ENCODE peak calls at places on chromosome 9, in five cellular contexts. One of them, this sample, is unnamed.
A peak's percentile ranks its signal among the peaks of the same experiment; 100 is the strongest.

GRCh38 chr9:108041551-108041950 is 552.0 kb upstream of the KLF4 start:
- DNase-seq in heart right ventricle: no peak
- DNase-seq in CD4-positive, CD25-positive, alpha-beta regulatory T cell: no peak
- DNase-seq in cardiac muscle cell: no peak
- DNase-seq in fibroblast of lung: peak; percentile 48
- DNase-seq in this sample: peak; percentile 66

GRCh38 chr9:110048976-110049698 is 158.8 kb downstream of the C9orf152 start:
- DNase-seq in heart right ventricle: peak; percentile 18
- DNase-seq in cardiac muscle cell: no peak
- DNase-seq in fibroblast of lung: peak; percentile 50
- DNase-seq in CD4-positive, CD25-positive, alpha-beta regulatory T cell: no peak
- DNase-seq in this sample: peak; percentile 70

GRCh38 chr9:32854271-32854670 is 70.9 kb downstream of the TMEM215 start:
- DNase-seq in CD4-positive, CD25-positive, alpha-beta regulatory T cell: no peak
- DNase-seq in cardiac muscle cell: no peak
- DNase-seq in heart right ventricle: no peak
- DNase-seq in fibroblast of lung: no peak
- DNase-seq in this sample: no peak

GRCh38 chr9:125430611-125431305 is 169.1 kb downstream of the GAPVD1 start:
- DNase-seq in CD4-positive, CD25-positive, alpha-beta regulatory T cell: no peak
- DNase-seq in fibroblast of lung: no peak
- DNase-seq in cardiac muscle cell: no peak
- DNase-seq in heart right ventricle: no peak
- DNase-seq in this sample: no peak

GRCh38 chr9:88272986-88273385 is 115.3 kb upstream of the SPIN1 start:
- DNase-seq in heart right ventricle: no peak
- DNase-seq in cardiac muscle cell: no peak
- DNase-seq in CD4-positive, CD25-positive, alpha-beta regulatory T cell: no peak
- DNase-seq in fibroblast of lung: no peak
- DNase-seq in this sample: no peak

GRCh38 chr9:137672907-137673791 is 54.3 kb downstream of the EHMT1 start:
- DNase-seq in CD4-positive, CD25-positive, alpha-beta regulatory T cell: peak; percentile 29
- DNase-seq in cardiac muscle cell: peak; percentile 71
- DNase-seq in fibroblast of lung: peak; percentile 85
- DNase-seq in heart right ventricle: peak; percentile 31
- DNase-seq in this sample: peak; percentile 89

GRCh38 chr9:116073826-116074225 is 79.8 kb upstream of the PAPPA start:
- DNase-seq in cardiac muscle cell: no peak
- DNase-seq in CD4-positive, CD25-positive, alpha-beta regulatory T cell: no peak
- DNase-seq in heart right ventricle: no peak
- DNase-seq in fibroblast of lung: peak; percentile 79
- DNase-seq in this sample: no peak

GRCh38 chr9:134626576-134627416 is 14.8 kb upstream of the COL5A1 start:
- DNase-seq in CD4-positive, CD25-positive, alpha-beta regulatory T cell: no peak
- DNase-seq in heart right ventricle: no peak
- DNase-seq in fibroblast of lung: peak; percentile 45
- DNase-seq in cardiac muscle cell: no peak
- DNase-seq in this sample: peak; percentile 71

GRCh38 chr9:18442629-18443491 is 31.1 kb upstream of the ADAMTSL1 start:
- DNase-seq in CD4-positive, CD25-positive, alpha-beta regulatory T cell: no peak
- DNase-seq in fibroblast of lung: peak; percentile 90
- DNase-seq in cardiac muscle cell: peak; percentile 78
- DNase-seq in heart right ventricle: peak; percentile 58
- DNase-seq in this sample: peak; percentile 91

GRCh38 chr9:134328341-134328840 is 2.1 kb downstream of the RXRA start:
- DNase-seq in CD4-positive, CD25-positive, alpha-beta regulatory T cell: no peak
- DNase-seq in fibroblast of lung: peak; percentile 40
- DNase-seq in heart right ventricle: no peak
- DNase-seq in cardiac muscle cell: peak; percentile 38
- DNase-seq in this sample: peak; percentile 76

GRCh38 chr9:16335788-16336580 is 534.5 kb downstream of the BNC2 start:
- DNase-seq in fibroblast of lung: peak; percentile 99
- DNase-seq in cardiac muscle cell: no peak
- DNase-seq in CD4-positive, CD25-positive, alpha-beta regulatory T cell: no peak
- DNase-seq in heart right ventricle: peak; percentile 44
- DNase-seq in this sample: peak; percentile 98

GRCh38 chr9:131410051-131410491 is 16.2 kb downstream of the PRRC2B start:
- DNase-seq in cardiac muscle cell: no peak
- DNase-seq in CD4-positive, CD25-positive, alpha-beta regulatory T cell: peak; percentile 26
- DNase-seq in heart right ventricle: no peak
- DNase-seq in fibroblast of lung: peak; percentile 72
- DNase-seq in this sample: peak; percentile 32
- H3K4me1 ChIP-seq in cardiac muscle cell: peaks cover 50% of the 10 kb centered on the region
- H3K4me1 ChIP-seq in CD4-positive, CD25-positive, alpha-beta regulatory T cell: peaks cover 71% of the 10 kb centered on the region
- H3K4me1 ChIP-seq in heart right ventricle: peaks cover 90% of the 10 kb centered on the region
- H3K4me1 ChIP-seq in fibroblast of lung: peaks cover 31% of the 10 kb centered on the region
- H3K4me1 ChIP-seq in this sample: peaks cover 49% of the 10 kb centered on the region

GRCh38 chr9:130864541-130864940 is 29.5 kb downstream of the ABL1 start:
- DNase-seq in heart right ventricle: no peak
- DNase-seq in cardiac muscle cell: no peak
- DNase-seq in CD4-positive, CD25-positive, alpha-beta regulatory T cell: no peak
- DNase-seq in fibroblast of lung: no peak
- DNase-seq in this sample: no peak
- H3K36me3 ChIP-seq in heart right ventricle: peaks cover 74% of the 10 kb centered on the region
- H3K36me3 ChIP-seq in cardiac muscle cell: peaks cover 28% of the 10 kb centered on the region
- H3K36me3 ChIP-seq in CD4-positive, CD25-positive, alpha-beta regulatory T cell: peaks cover 8% of the 10 kb centered on the region
- H3K36me3 ChIP-seq in fibroblast of lung: peaks cover 16% of the 10 kb centered on the region
- H3K36me3 ChIP-seq in this sample: peaks cover 38% of the 10 kb centered on the region

GRCh38 chr9:2634818-2635217 is 13.2 kb downstream of the VLDLR start:
- DNase-seq in heart right ventricle: no peak
- DNase-seq in CD4-positive, CD25-positive, alpha-beta regulatory T cell: no peak
- DNase-seq in fibroblast of lung: no peak
- DNase-seq in cardiac muscle cell: no peak
- DNase-seq in this sample: no peak

GRCh38 chr9:2628926-2629325 is 7.3 kb downstream of the VLDLR start:
- DNase-seq in CD4-positive, CD25-positive, alpha-beta regulatory T cell: no peak
- DNase-seq in fibroblast of lung: no peak
- DNase-seq in cardiac muscle cell: no peak
- DNase-seq in heart right ventricle: no peak
- DNase-seq in this sample: no peak

GRCh38 chr9:2631263-2631662 is 9.7 kb downstream of the VLDLR start:
- DNase-seq in cardiac muscle cell: no peak
- DNase-seq in fibroblast of lung: no peak
- DNase-seq in CD4-positive, CD25-positive, alpha-beta regulatory T cell: no peak
- DNase-seq in heart right ventricle: no peak
- DNase-seq in this sample: no peak

GRCh38 chr9:2634158-2634557 is 12.6 kb downstream of the VLDLR start:
- DNase-seq in fibroblast of lung: peak; percentile 36
- DNase-seq in CD4-positive, CD25-positive, alpha-beta regulatory T cell: no peak
- DNase-seq in cardiac muscle cell: no peak
- DNase-seq in heart right ventricle: no peak
- DNase-seq in this sample: no peak

GRCh38 chr9:2630158-2630557 is 8.6 kb downstream of the VLDLR start:
- DNase-seq in CD4-positive, CD25-positive, alpha-beta regulatory T cell: no peak
- DNase-seq in heart right ventricle: no peak
- DNase-seq in cardiac muscle cell: peak; percentile 82
- DNase-seq in fibroblast of lung: no peak
- DNase-seq in this sample: no peak
- H3K4me1 ChIP-seq in CD4-positive, CD25-positive, alpha-beta regulatory T cell: no peaks in the 10 kb centered on the region
- H3K4me1 ChIP-seq in heart right ventricle: peaks cover 25% of the 10 kb centered on the region
- H3K4me1 ChIP-seq in cardiac muscle cell: peaks cover 54% of the 10 kb centered on the region
- H3K4me1 ChIP-seq in fibroblast of lung: no peaks in the 10 kb centered on the region
- H3K4me1 ChIP-seq in this sample: no peaks in the 10 kb centered on the region

DNA sequence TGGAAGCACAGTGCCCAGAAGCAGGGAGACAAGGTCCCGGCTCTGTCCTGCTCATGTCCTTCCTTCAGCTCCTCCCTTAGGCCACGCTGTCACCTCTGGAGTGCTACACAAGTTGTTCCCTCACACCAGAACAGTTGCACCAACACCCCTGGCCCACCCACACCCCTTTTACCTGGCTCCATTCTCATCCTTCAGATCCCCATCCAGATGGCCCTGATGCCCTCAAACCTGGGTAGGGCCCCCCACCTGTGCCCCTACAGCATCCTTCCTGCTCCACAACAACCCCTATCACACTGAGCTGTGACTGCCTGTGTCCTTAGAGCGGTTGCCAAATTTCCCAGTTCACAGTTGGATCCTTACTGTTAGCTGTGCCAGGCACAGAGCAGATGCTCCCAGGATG is 29.2 kb downstream of the ANKS6 start:
- DNase-seq in CD4-positive, CD25-positive, alpha-beta regulatory T cell: no peak
- DNase-seq in heart right ventricle: no peak
- DNase-seq in cardiac muscle cell: no peak
- DNase-seq in fibroblast of lung: no peak
- DNase-seq in this sample: no peak
- H3K36me3 ChIP-seq in CD4-positive, CD25-positive, alpha-beta regulatory T cell: peaks cover 6% of the 10 kb centered on the region
- H3K36me3 ChIP-seq in heart right ventricle: peaks cover 28% of the 10 kb centered on the region
- H3K36me3 ChIP-seq in cardiac muscle cell: peaks cover under 1% of the 10 kb centered on the region
- H3K36me3 ChIP-seq in fibroblast of lung: no peaks in the 10 kb centered on the region
- H3K36me3 ChIP-seq in this sample: peaks cover 75% of the 10 kb centered on the region

DNA sequence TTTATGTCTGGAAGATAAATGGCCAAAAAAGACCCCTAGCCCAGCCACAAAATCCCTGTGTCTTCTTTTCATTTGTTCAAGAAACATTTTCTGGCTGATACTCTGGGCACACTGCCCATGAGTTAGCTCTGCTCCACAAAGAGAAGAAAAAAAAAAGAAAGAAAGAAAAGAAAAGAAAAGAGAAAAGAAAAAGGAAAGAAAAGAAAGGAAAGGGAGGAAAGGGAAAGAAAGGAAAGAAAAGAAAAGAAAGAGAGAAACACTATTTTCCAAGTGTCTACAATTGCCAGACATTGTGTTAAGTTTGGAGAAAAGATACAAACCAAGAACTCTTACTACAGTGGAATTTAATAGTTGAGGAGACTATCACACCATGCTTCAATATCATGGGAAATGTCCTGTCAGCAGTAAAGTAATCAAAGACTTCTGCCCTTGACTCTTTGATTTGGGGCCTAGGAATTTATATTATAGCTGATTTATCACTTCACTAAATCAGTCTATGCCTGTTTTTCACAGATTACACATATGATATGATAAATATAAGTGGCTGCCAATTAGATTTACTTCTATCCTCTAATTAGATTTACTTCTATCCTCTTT is 3.0 kb downstream of the TRMO start:
- DNase-seq in heart right ventricle: no peak
- DNase-seq in cardiac muscle cell: no peak
- DNase-seq in CD4-positive, CD25-positive, alpha-beta regulatory T cell: no peak
- DNase-seq in fibroblast of lung: no peak
- DNase-seq in this sample: no peak
- H3K4me1 ChIP-seq in heart right ventricle: peaks cover 43% of the 10 kb centered on the region
- H3K4me1 ChIP-seq in cardiac muscle cell: no peaks in the 10 kb centered on the region
- H3K4me1 ChIP-seq in CD4-positive, CD25-positive, alpha-beta regulatory T cell: peaks cover 56% of the 10 kb centered on the region
- H3K4me1 ChIP-seq in fibroblast of lung: peaks cover 5% of the 10 kb centered on the region
- H3K4me1 ChIP-seq in this sample: peaks cover 21% of the 10 kb centered on the region